ENCODE peak calls at places on chromosomes 6 and 20, in four cellular contexts. O, S, R and A are unnamed samples.

GRCh38 chr20:43444107-43444506 is 13.6 kb upstream of the SRSF6 start:
- DNase-seq in R (no peak), O (peak; percentile 17), S (no peak), A (no peak)

GRCh38 chr20:50844430-50845100 is 49.7 kb downstream of the BCAS4 start:
- DNase-seq in O (peak; percentile 38), R (no peak), S (no peak), A (peak; percentile 4)

GRCh38 chr6:170429457-170429856 is 122.9 kb downstream of the FAM120B start:
- DNase-seq in S (no peak), O (no peak), R (no peak), A (no peak)

GRCh38 chr6:52365871-52366540 is 4.1 kb downstream of the PAQR8 start:
- DNase-seq in R (no peak), S (no peak), O (no peak), A (no peak)

GRCh38 chr20:48159156-48159971 is 374.1 kb upstream of the SULF2 start:
- DNase-seq in R (no peak), O (no peak), S (no peak), A (no peak)

GRCh38 chr6:37025621-37026466 is 20.4 kb downstream of the FGD2 start:
- DNase-seq in R (no peak), O (no peak), S (peak; percentile 41), A (no peak)

GRCh38 chr6:162973141-162973872 is 245.5 kb downstream of the PACRG start:
- DNase-seq in S (no peak), R (no peak), O (no peak), A (no peak)

GRCh38 chr6:158417760-158418098 is 105.5 kb downstream of the TULP4 start:
- DNase-seq in S (no peak), O (no peak), R (no peak), A (no peak)

GRCh38 chr6:37696841-37697735 is 595 bp downstream of the MDGA1 start:
- DNase-seq in O (no peak), R (no peak), S (no peak), A (peak; percentile 39)

GRCh38 chr6:27111743-27112142 is 135.8 kb upstream of the PRSS16 start:
- DNase-seq in O (peak; percentile 21), S (no peak), R (no peak), A (no peak)

GRCh38 chr6:80967618-80968017 is 784.9 kb downstream of the TENT5A start:
- DNase-seq in O (no peak), S (no peak), R (no peak), A (no peak)

GRCh38 chr6:122956376-122956775 is 39.7 kb upstream of the CLVS2 start:
- DNase-seq in R (no peak), S (no peak), O (no peak), A (no peak)

GRCh38 chr6:134678436-134678889 is 271.4 kb downstream of the ALDH8A1 start:
- DNase-seq in R (peak; percentile 86), S (peak; percentile 63), O (no peak), A (no peak)

GRCh38 chr6:19180348-19181073 is 656.7 kb upstream of the ID4 start:
- DNase-seq in S (no peak), R (peak; percentile 36), O (no peak), A (no peak)

GRCh38 chr6:15824851-15825250 is 162.0 kb upstream of the DTNBP1 start:
- DNase-seq in S (no peak), R (no peak), O (no peak), A (no peak)

GRCh38 chr6:3861424-3861823 is 12.3 kb downstream of the FAM50B start:
- DNase-seq in S (no peak), O (no peak), R (no peak), A (no peak)

GRCh38 chr6:53544050-53544499 is 826 bp downstream of the GCLC start:
- DNase-seq in S (no peak), R (no peak), O (peak; percentile 28), A (no peak)

GRCh38 chr6:42562788-42563187 is 1.0 kb upstream of the UBR2 start:
- DNase-seq in R (no peak), S (no peak), O (no peak), A (no peak)

GRCh38 chr6:27161946-27162603 is 85.4 kb upstream of the PRSS16 start:
- DNase-seq in R (no peak), S (no peak), O (peak; percentile 62), A (peak; percentile 51)

GRCh38 chr6:111973897-111974639 is 79.8 kb upstream of the CCN6 start:
- DNase-seq in R (no peak), O (no peak), S (no peak), A (no peak)

GRCh38 chr20:57369601-57370000 is 18.5 kb downstream of the RAE1 start:
- DNase-seq in R (no peak), O (no peak), S (no peak), A (no peak)

GRCh38 chr6:163415176-163415619 is 680 bp downstream of the QKI start:
- DNase-seq in S (peak; percentile 61), O (peak; percentile 49), R (no peak), A (peak; percentile 35)

GRCh38 chr6:67300430-67301040 is 1334.5 kb upstream of the ADGRB3 start:
- DNase-seq in R (no peak), S (no peak), O (no peak), A (no peak)

GRCh38 chr6:15421945-15422733 is 176.3 kb downstream of the JARID2 start:
- DNase-seq in O (no peak), R (no peak), S (no peak), A (no peak)

GRCh38 chr6:111803804-111804203 is 69.4 kb downstream of the FYN start:
- DNase-seq in R (no peak), S (no peak), O (no peak), A (no peak)

GRCh38 chr6:35360349-35361138 is 18.2 kb downstream of the PPARD start:
- DNase-seq in S (no peak), O (no peak), R (no peak), A (no peak)

GRCh38 chr20:20712004-20712473 is 405 bp downstream of the RALGAPA2 start:
- DNase-seq in R (peak; percentile 46), S (no peak), O (no peak), A (peak; percentile 5)

GRCh38 chr20:62105592-62105991 is 16.7 kb upstream of the LSM14B start:
- DNase-seq in R (no peak), O (no peak), S (no peak), A (no peak)
- H3K9me3 ChIP-seq in R (peaks cover 28% of the 10 kb centered on the region), O (peaks cover 16% of the 10 kb centered on the region), S (peaks cover 40% of the 10 kb centered on the region), A (peaks cover 29% of the 10 kb centered on the region)

GRCh38 chr6:139159016-139159415 is 24.1 kb downstream of the HECA start:
- DNase-seq in O (no peak), R (no peak), S (no peak), A (no peak)
- H3K4me1 ChIP-seq in O (peaks cover 40% of the 10 kb centered on the region), R (peaks cover 37% of the 10 kb centered on the region), S (peaks cover 27% of the 10 kb centered on the region), A (peaks cover 88% of the 10 kb centered on the region)

DNA sequence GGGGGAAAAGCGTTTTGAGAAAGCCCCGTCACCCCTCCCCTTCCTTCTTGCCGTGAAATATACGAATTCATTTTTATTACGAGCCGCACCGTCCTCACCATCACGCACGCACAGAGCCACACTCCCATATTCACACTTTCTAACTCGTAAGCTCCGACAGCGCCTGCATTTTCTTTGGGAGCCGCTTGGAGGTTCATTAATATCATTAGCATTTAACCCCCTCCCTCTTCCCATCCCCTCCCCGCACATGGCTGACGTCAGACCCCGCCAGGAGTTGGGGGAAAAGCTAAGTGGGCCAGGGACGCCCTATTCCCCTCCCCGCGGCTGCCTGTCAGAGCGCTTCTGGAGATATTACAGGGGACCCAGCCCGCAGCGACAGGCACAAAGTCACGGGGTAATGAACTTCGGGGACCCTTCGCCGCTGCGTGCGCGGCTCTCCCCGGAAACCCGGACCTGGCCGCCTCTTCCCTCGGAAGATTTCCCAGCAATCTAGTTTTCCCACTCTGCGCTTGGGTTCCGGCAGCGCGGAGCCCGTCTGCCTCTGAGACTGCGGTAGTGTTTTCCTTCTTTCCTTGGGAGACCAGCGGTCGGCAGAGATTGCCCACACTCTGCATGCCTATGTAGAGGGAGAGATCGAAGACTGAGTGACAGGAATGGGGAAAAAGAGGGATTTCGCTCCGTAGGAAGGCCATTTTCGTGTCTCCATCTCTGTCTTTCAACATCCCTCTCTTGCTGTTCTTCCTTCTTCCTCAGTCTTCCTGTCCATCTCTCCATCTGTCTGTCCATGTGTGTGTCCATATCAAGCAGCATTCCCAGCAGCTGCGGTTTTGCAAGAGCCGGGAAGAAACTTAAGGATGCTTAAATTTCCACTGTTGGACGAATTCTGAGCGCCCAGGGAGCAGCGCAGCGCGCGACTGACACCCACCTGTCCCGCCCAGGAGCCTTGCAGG is at the start of gene NR2E1:
- DNase-seq in R (no peak), O (no peak), S (no peak), A (no peak)
- H3K36me3 ChIP-seq in R (no peaks in the 10 kb centered on the region), O (no peaks in the 10 kb centered on the region), S (no peaks in the 10 kb centered on the region), A (no peaks in the 10 kb centered on the region)

GRCh38 chr6:161218222-161218621 is 55.6 kb downstream of the AGPAT4 start:
- DNase-seq in O (peak; percentile 2), S (no peak), R (no peak), A (no peak)

GRCh38 chr6:161217631-161218030 is 56.2 kb downstream of the AGPAT4 start:
- DNase-seq in S (no peak), O (no peak), R (no peak), A (no peak)

GRCh38 chr6:161215876-161216615 is 57.8 kb downstream of the AGPAT4 start:
- DNase-seq in R (no peak), O (no peak), S (no peak), A (no peak)

GRCh38 chr6:161215193-161215592 is 58.7 kb downstream of the AGPAT4 start:
- DNase-seq in O (no peak), S (no peak), R (no peak), A (no peak)

DNA sequence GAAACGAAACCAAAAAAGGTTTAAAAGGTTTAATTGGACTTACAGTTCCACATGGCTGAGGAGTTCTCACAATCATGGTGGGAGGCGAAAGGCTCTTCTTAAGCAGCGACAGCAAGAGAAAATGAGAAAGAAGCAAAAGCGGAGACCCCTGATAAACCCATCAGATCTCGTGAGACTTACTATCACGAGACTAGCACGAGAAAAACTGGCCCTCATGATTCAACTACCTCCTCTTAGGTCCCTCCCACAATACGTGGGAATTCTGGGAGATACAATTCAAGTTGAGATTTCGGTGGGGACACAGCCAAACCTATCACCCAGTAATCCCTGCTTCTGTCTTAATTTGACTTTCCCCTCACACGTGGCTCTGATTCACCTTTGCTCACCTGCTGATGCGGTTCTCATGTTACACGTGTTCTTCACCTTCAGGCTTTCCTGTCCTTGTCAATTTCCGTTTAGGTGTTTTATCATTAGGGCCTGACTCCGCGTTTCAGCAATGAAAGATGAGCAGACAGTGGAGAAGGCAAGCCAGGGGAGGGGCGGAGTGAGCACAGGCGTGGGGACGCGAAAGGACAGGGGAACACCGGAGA is 57.1 kb downstream of the AGPAT4 start:
- DNase-seq in S (no peak), R (no peak), O (no peak), A (no peak)
- H3K9me3 ChIP-seq in S (peaks cover 6% of the 10 kb centered on the region), R (no peaks in the 10 kb centered on the region), O (peaks cover 5% of the 10 kb centered on the region), A (no peaks in the 10 kb centered on the region)